ENCODE peak calls at places on chromosomes 12 and 14, in ten cellular contexts. One of them, this sample, is unnamed.
A peak's percentile ranks its signal among the peaks of the same experiment; 100 is the strongest.

GRCh38 chr12:75177997-75178396 is 31.6 kb downstream of the KCNC2 start:
- DNase-seq in mesothelial cell of epicardium: no peak
- DNase-seq in upper lobe of left lung: no peak
- DNase-seq in tibial nerve: no peak
- DNase-seq in GM13977: no peak
- DNase-seq in WERI-Rb-1: no peak
- DNase-seq in mammary epithelial cell: peak; percentile 96
- DNase-seq in fibroblast of mammary gland: peak; percentile 92
- DNase-seq in stomach: no peak
- DNase-seq in PC-3: peak; percentile 92
- DNase-seq in this sample: peak; percentile 97

GRCh38 chr14:101070540-101071492 is 167.3 kb upstream of the RTL1 start:
- DNase-seq in GM13977: no peak
- DNase-seq in mesothelial cell of epicardium: no peak
- DNase-seq in WERI-Rb-1: no peak
- DNase-seq in upper lobe of left lung: no peak
- DNase-seq in tibial nerve: peak; percentile 7
- DNase-seq in mammary epithelial cell: no peak
- DNase-seq in PC-3: no peak
- DNase-seq in fibroblast of mammary gland: no peak
- DNase-seq in stomach: peak; percentile 5
- DNase-seq in this sample: no peak

GRCh38 chr14:94292526-94292871 is 569 bp downstream of the SERPINA10 start:
- DNase-seq in mesothelial cell of epicardium: no peak
- DNase-seq in stomach: no peak
- DNase-seq in fibroblast of mammary gland: no peak
- DNase-seq in tibial nerve: no peak
- DNase-seq in PC-3: no peak
- DNase-seq in upper lobe of left lung: no peak
- DNase-seq in GM13977: no peak
- DNase-seq in mammary epithelial cell: no peak
- DNase-seq in WERI-Rb-1: no peak
- DNase-seq in this sample: no peak

GRCh38 chr14:103861413-103862392 is 14.3 kb upstream of the PPP1R13B start:
- DNase-seq in WERI-Rb-1: no peak
- DNase-seq in PC-3: no peak
- DNase-seq in stomach: no peak
- DNase-seq in mesothelial cell of epicardium: no peak
- DNase-seq in mammary epithelial cell: no peak
- DNase-seq in tibial nerve: no peak
- DNase-seq in fibroblast of mammary gland: no peak
- DNase-seq in GM13977: no peak
- DNase-seq in upper lobe of left lung: no peak
- DNase-seq in this sample: no peak

GRCh38 chr12:6470375-6471163 is at the start of gene VAMP1:
- DNase-seq in fibroblast of mammary gland: peak; percentile 96
- DNase-seq in PC-3: peak; percentile 87
- DNase-seq in tibial nerve: peak; percentile 98
- DNase-seq in GM13977: peak; percentile 97
- DNase-seq in mesothelial cell of epicardium: peak; percentile 89
- DNase-seq in stomach: peak; percentile 98
- DNase-seq in upper lobe of left lung: peak; percentile 99
- DNase-seq in WERI-Rb-1: peak; percentile 99
- DNase-seq in mammary epithelial cell: peak; percentile 97
- DNase-seq in this sample: peak; percentile 96

GRCh38 chr12:99390707-99391106 is 256.8 kb upstream of the GARIN6 start:
- DNase-seq in GM13977: no peak
- DNase-seq in tibial nerve: no peak
- DNase-seq in PC-3: peak; percentile 56
- DNase-seq in mesothelial cell of epicardium: no peak
- DNase-seq in WERI-Rb-1: peak; percentile 72
- DNase-seq in fibroblast of mammary gland: peak; percentile 2
- DNase-seq in upper lobe of left lung: peak; percentile 5
- DNase-seq in stomach: no peak
- DNase-seq in mammary epithelial cell: no peak
- DNase-seq in this sample: peak; percentile 62

GRCh38 chr12:114425031-114425626 is 19.2 kb upstream of the TBX5 start:
- DNase-seq in upper lobe of left lung: no peak
- DNase-seq in WERI-Rb-1: no peak
- DNase-seq in GM13977: no peak
- DNase-seq in fibroblast of mammary gland: peak; percentile 60
- DNase-seq in mesothelial cell of epicardium: no peak
- DNase-seq in PC-3: no peak
- DNase-seq in stomach: no peak
- DNase-seq in tibial nerve: no peak
- DNase-seq in mammary epithelial cell: no peak
- DNase-seq in this sample: peak; percentile 23

GRCh38 chr14:65650843-65651242 is 238.3 kb downstream of the FUT8 start:
- DNase-seq in mesothelial cell of epicardium: no peak
- DNase-seq in WERI-Rb-1: no peak
- DNase-seq in PC-3: no peak
- DNase-seq in stomach: no peak
- DNase-seq in upper lobe of left lung: no peak
- DNase-seq in tibial nerve: no peak
- DNase-seq in fibroblast of mammary gland: no peak
- DNase-seq in mammary epithelial cell: no peak
- DNase-seq in GM13977: no peak
- DNase-seq in this sample: no peak

GRCh38 chr14:32330356-32331226 is 1.5 kb downstream of the AKAP6 start:
- DNase-seq in GM13977: no peak
- DNase-seq in WERI-Rb-1: no peak
- DNase-seq in stomach: no peak
- DNase-seq in mammary epithelial cell: no peak
- DNase-seq in mesothelial cell of epicardium: no peak
- DNase-seq in upper lobe of left lung: no peak
- DNase-seq in tibial nerve: no peak
- DNase-seq in fibroblast of mammary gland: no peak
- DNase-seq in PC-3: no peak
- DNase-seq in this sample: no peak

GRCh38 chr14:35438910-35439713 is 34.6 kb upstream of the NFKBIA start:
- DNase-seq in upper lobe of left lung: no peak
- DNase-seq in tibial nerve: no peak
- DNase-seq in stomach: no peak
- DNase-seq in fibroblast of mammary gland: peak; percentile 17
- DNase-seq in mammary epithelial cell: no peak
- DNase-seq in GM13977: peak; percentile 17
- DNase-seq in PC-3: peak; percentile 37
- DNase-seq in mesothelial cell of epicardium: no peak
- DNase-seq in WERI-Rb-1: no peak
- DNase-seq in this sample: peak; percentile 20

GRCh38 chr14:51533160-51533559 is 118.5 kb upstream of the FRMD6 start:
- DNase-seq in mesothelial cell of epicardium: no peak
- DNase-seq in stomach: no peak
- DNase-seq in fibroblast of mammary gland: peak; percentile 83
- DNase-seq in GM13977: no peak
- DNase-seq in upper lobe of left lung: no peak
- DNase-seq in mammary epithelial cell: peak; percentile 96
- DNase-seq in PC-3: peak; percentile 99
- DNase-seq in tibial nerve: no peak
- DNase-seq in WERI-Rb-1: no peak
- DNase-seq in this sample: peak; percentile 79

GRCh38 chr12:53755451-53756290 is 3.9 kb upstream of the CISTR start:
- DNase-seq in tibial nerve: no peak
- DNase-seq in stomach: no peak
- DNase-seq in PC-3: no peak
- DNase-seq in upper lobe of left lung: no peak
- DNase-seq in fibroblast of mammary gland: no peak
- DNase-seq in mesothelial cell of epicardium: no peak
- DNase-seq in GM13977: no peak
- DNase-seq in mammary epithelial cell: no peak
- DNase-seq in WERI-Rb-1: peak; percentile 30
- DNase-seq in this sample: no peak

GRCh38 chr14:34460841-34461240 is 1.2 kb downstream of the SPTSSA start:
- DNase-seq in PC-3: peak; percentile 40
- DNase-seq in mammary epithelial cell: no peak
- DNase-seq in stomach: no peak
- DNase-seq in mesothelial cell of epicardium: no peak
- DNase-seq in GM13977: no peak
- DNase-seq in tibial nerve: no peak
- DNase-seq in fibroblast of mammary gland: peak; percentile 28
- DNase-seq in WERI-Rb-1: no peak
- DNase-seq in upper lobe of left lung: no peak
- DNase-seq in this sample: peak; percentile 11

GRCh38 chr14:68762944-68763831 is 29.7 kb downstream of the ZFP36L1 start:
- DNase-seq in stomach: peak; percentile 87
- DNase-seq in upper lobe of left lung: no peak
- DNase-seq in tibial nerve: no peak
- DNase-seq in mesothelial cell of epicardium: peak; percentile 50
- DNase-seq in WERI-Rb-1: peak; percentile 77
- DNase-seq in mammary epithelial cell: peak; percentile 34
- DNase-seq in fibroblast of mammary gland: peak; percentile 80
- DNase-seq in PC-3: no peak
- DNase-seq in GM13977: no peak
- DNase-seq in this sample: no peak

GRCh38 chr14:37655418-37655817 is 60.0 kb downstream of the TTC6 start:
- DNase-seq in PC-3: peak; percentile 82
- DNase-seq in GM13977: no peak
- DNase-seq in tibial nerve: no peak
- DNase-seq in mesothelial cell of epicardium: no peak
- DNase-seq in upper lobe of left lung: no peak
- DNase-seq in fibroblast of mammary gland: peak; percentile 1
- DNase-seq in WERI-Rb-1: no peak
- DNase-seq in mammary epithelial cell: peak; percentile 36
- DNase-seq in stomach: no peak
- DNase-seq in this sample: peak; percentile 21

GRCh38 chr12:124646385-124647230 is 79.2 kb upstream of the NCOR2 start:
- DNase-seq in mammary epithelial cell: no peak
- DNase-seq in upper lobe of left lung: peak; percentile 85
- DNase-seq in mesothelial cell of epicardium: no peak
- DNase-seq in tibial nerve: no peak
- DNase-seq in fibroblast of mammary gland: no peak
- DNase-seq in PC-3: no peak
- DNase-seq in stomach: no peak
- DNase-seq in GM13977: no peak
- DNase-seq in WERI-Rb-1: no peak
- DNase-seq in this sample: no peak

GRCh38 chr12:87656311-87656710 is 372.9 kb downstream of the C12orf50 start:
- DNase-seq in WERI-Rb-1: no peak
- DNase-seq in fibroblast of mammary gland: no peak
- DNase-seq in tibial nerve: no peak
- DNase-seq in stomach: no peak
- DNase-seq in PC-3: no peak
- DNase-seq in mammary epithelial cell: no peak
- DNase-seq in mesothelial cell of epicardium: no peak
- DNase-seq in GM13977: no peak
- DNase-seq in upper lobe of left lung: no peak
- DNase-seq in this sample: no peak

GRCh38 chr12:87661770-87662402 is 367.3 kb downstream of the C12orf50 start:
- DNase-seq in mammary epithelial cell: no peak
- DNase-seq in mesothelial cell of epicardium: no peak
- DNase-seq in upper lobe of left lung: no peak
- DNase-seq in fibroblast of mammary gland: no peak
- DNase-seq in tibial nerve: no peak
- DNase-seq in GM13977: no peak
- DNase-seq in WERI-Rb-1: no peak
- DNase-seq in stomach: no peak
- DNase-seq in PC-3: peak; percentile 17
- DNase-seq in this sample: no peak

GRCh38 chr12:87660987-87661769 is 368.0 kb downstream of the C12orf50 start:
- DNase-seq in upper lobe of left lung: no peak
- DNase-seq in PC-3: no peak
- DNase-seq in mesothelial cell of epicardium: no peak
- DNase-seq in mammary epithelial cell: peak; percentile 61
- DNase-seq in fibroblast of mammary gland: no peak
- DNase-seq in stomach: no peak
- DNase-seq in tibial nerve: no peak
- DNase-seq in GM13977: no peak
- DNase-seq in WERI-Rb-1: no peak
- DNase-seq in this sample: no peak
- TF ChIP-seq CTCF in upper lobe of left lung: no peak
- TF ChIP-seq CTCF in PC-3: no peak
- TF ChIP-seq CTCF in mesothelial cell of epicardium: no peak
- TF ChIP-seq CTCF in mammary epithelial cell: no peak
- TF ChIP-seq CTCF in fibroblast of mammary gland: no peak
- TF ChIP-seq CTCF in stomach: no peak
- TF ChIP-seq CTCF in tibial nerve: no peak
- TF ChIP-seq CTCF in GM13977: no peak
- TF ChIP-seq CTCF in WERI-Rb-1: no peak
- TF ChIP-seq CTCF in this sample: no peak

GRCh38 chr12:3496964-3497363 is 6.0 kb downstream of the PRMT8 start:
- DNase-seq in fibroblast of mammary gland: no peak
- DNase-seq in tibial nerve: no peak
- DNase-seq in mesothelial cell of epicardium: no peak
- DNase-seq in upper lobe of left lung: no peak
- DNase-seq in WERI-Rb-1: peak; percentile 47
- DNase-seq in PC-3: peak; percentile 42
- DNase-seq in mammary epithelial cell: peak; percentile 43
- DNase-seq in GM13977: no peak
- DNase-seq in stomach: no peak
- DNase-seq in this sample: peak; percentile 29
- TF ChIP-seq CTCF in fibroblast of mammary gland: no peak
- TF ChIP-seq CTCF in tibial nerve: no peak
- TF ChIP-seq CTCF in mesothelial cell of epicardium: no peak
- TF ChIP-seq CTCF in upper lobe of left lung: no peak
- TF ChIP-seq CTCF in WERI-Rb-1: peak; percentile 45
- TF ChIP-seq CTCF in PC-3: peak; percentile 45
- TF ChIP-seq CTCF in mammary epithelial cell: peak; percentile 60
- TF ChIP-seq CTCF in GM13977: no peak
- TF ChIP-seq CTCF in stomach: peak; percentile 6
- TF ChIP-seq CTCF in this sample: peak; percentile 29

DNA sequence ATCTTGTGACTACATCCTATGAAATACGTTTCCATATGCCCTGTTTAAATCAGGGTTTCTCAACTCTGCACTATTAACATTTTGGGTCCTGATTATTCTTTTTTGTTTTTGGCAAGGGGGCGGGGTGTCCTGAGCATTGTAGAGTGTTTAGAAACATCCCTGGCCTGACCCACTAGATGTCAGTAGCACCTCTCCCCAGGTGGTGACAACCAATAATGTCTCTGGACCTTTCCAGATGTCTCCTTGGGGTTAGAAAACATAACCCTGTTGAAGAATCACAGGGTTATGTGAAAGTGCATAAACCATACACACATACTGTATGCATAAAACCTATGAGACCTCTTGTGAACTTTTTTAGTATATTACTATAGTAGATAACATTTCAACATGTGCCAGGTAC is 1.4 kb downstream of the ACAD10 start:
- DNase-seq in WERI-Rb-1: no peak
- DNase-seq in stomach: no peak
- DNase-seq in tibial nerve: no peak
- DNase-seq in fibroblast of mammary gland: no peak
- DNase-seq in PC-3: peak; percentile 43
- DNase-seq in upper lobe of left lung: no peak
- DNase-seq in mesothelial cell of epicardium: no peak
- DNase-seq in GM13977: peak; percentile 38
- DNase-seq in mammary epithelial cell: no peak
- DNase-seq in this sample: peak; percentile 26
- TF ChIP-seq CTCF in WERI-Rb-1: no peak
- TF ChIP-seq CTCF in stomach: no peak
- TF ChIP-seq CTCF in tibial nerve: no peak
- TF ChIP-seq CTCF in fibroblast of mammary gland: no peak
- TF ChIP-seq CTCF in PC-3: peak; percentile 65
- TF ChIP-seq CTCF in upper lobe of left lung: no peak
- TF ChIP-seq CTCF in mesothelial cell of epicardium: no peak
- TF ChIP-seq CTCF in GM13977: peak; percentile 45
- TF ChIP-seq CTCF in mammary epithelial cell: peak; percentile 8
- TF ChIP-seq CTCF in this sample: no peak

DNA sequence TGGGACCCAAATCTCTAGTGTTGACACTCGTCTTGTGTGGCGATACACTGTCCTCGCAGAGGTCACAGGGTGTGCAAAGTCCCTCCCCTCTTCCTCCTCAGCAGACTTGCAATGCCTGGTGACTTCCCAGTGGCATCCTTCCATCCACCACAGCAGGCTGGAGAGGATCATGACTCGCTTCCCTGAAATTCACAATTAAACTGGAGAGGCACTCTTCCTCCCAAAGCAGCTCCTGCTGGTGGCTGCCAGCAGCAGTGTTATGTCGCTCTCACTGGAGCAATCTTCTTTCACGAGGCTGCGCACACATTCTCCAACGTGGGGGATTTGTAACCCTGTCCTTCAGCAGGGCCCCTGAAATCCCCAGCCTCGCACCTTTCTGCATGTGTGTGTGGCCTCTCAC is 145.2 kb upstream of the TMCC3 start:
- DNase-seq in WERI-Rb-1: no peak
- DNase-seq in upper lobe of left lung: no peak
- DNase-seq in tibial nerve: no peak
- DNase-seq in mesothelial cell of epicardium: no peak
- DNase-seq in GM13977: no peak
- DNase-seq in PC-3: peak; percentile 81
- DNase-seq in fibroblast of mammary gland: peak; percentile 67
- DNase-seq in mammary epithelial cell: peak; percentile 64
- DNase-seq in stomach: no peak
- DNase-seq in this sample: peak; percentile 65
- TF ChIP-seq CTCF in WERI-Rb-1: no peak
- TF ChIP-seq CTCF in upper lobe of left lung: peak; percentile 8
- TF ChIP-seq CTCF in tibial nerve: no peak
- TF ChIP-seq CTCF in mesothelial cell of epicardium: no peak
- TF ChIP-seq CTCF in GM13977: no peak
- TF ChIP-seq CTCF in PC-3: peak; percentile 37
- TF ChIP-seq CTCF in fibroblast of mammary gland: no peak
- TF ChIP-seq CTCF in mammary epithelial cell: no peak
- TF ChIP-seq CTCF in stomach: no peak
- TF ChIP-seq CTCF in this sample: no peak